ENCODE peak calls at places on chromosomes 13 and 19, in seven cellular contexts. One of them, this sample, is unnamed.

GRCh38 chr13:110308377-110309158 is 1.5 kb downstream of the COL4A2 start:
- DNase-seq in CD8-positive, alpha-beta T cell: no peak
- DNase-seq in lower lobe of right lung: no peak
- DNase-seq in esophagus squamous epithelium: no peak
- DNase-seq in CD4-positive, alpha-beta memory T cell: no peak
- DNase-seq in left lung: peak; percentile 43
- DNase-seq in psoas muscle: no peak
- DNase-seq in this sample: no peak

GRCh38 chr19:46787331-46788100 is 878 bp downstream of the SLC1A5 start:
- DNase-seq in CD8-positive, alpha-beta T cell: no peak
- DNase-seq in lower lobe of right lung: peak; percentile 74
- DNase-seq in esophagus squamous epithelium: no peak
- DNase-seq in CD4-positive, alpha-beta memory T cell: peak; percentile 38
- DNase-seq in left lung: peak; percentile 91
- DNase-seq in psoas muscle: peak; percentile 83
- DNase-seq in this sample: peak; percentile 26

GRCh38 chr13:66532146-66532545 is 698.0 kb downstream of the PCDH9 start:
- DNase-seq in CD8-positive, alpha-beta T cell: no peak
- DNase-seq in lower lobe of right lung: no peak
- DNase-seq in esophagus squamous epithelium: no peak
- DNase-seq in CD4-positive, alpha-beta memory T cell: no peak
- DNase-seq in left lung: no peak
- DNase-seq in psoas muscle: no peak
- DNase-seq in this sample: no peak

GRCh38 chr19:46069841-46070341 is 29.1 kb upstream of the IGFL4 start:
- DNase-seq in CD8-positive, alpha-beta T cell: no peak
- DNase-seq in lower lobe of right lung: no peak
- DNase-seq in esophagus squamous epithelium: no peak
- DNase-seq in CD4-positive, alpha-beta memory T cell: no peak
- DNase-seq in left lung: no peak
- DNase-seq in psoas muscle: no peak
- DNase-seq in this sample: no peak

GRCh38 chr13:97946951-97947588 is 6.4 kb upstream of the IPO5 start:
- DNase-seq in CD8-positive, alpha-beta T cell: no peak
- DNase-seq in lower lobe of right lung: no peak
- DNase-seq in esophagus squamous epithelium: no peak
- DNase-seq in CD4-positive, alpha-beta memory T cell: no peak
- DNase-seq in left lung: no peak
- DNase-seq in psoas muscle: no peak
- DNase-seq in this sample: no peak

GRCh38 chr13:99265823-99266426 is 7.7 kb upstream of the GPR18 start:
- DNase-seq in CD8-positive, alpha-beta T cell: no peak
- DNase-seq in lower lobe of right lung: no peak
- DNase-seq in esophagus squamous epithelium: no peak
- DNase-seq in CD4-positive, alpha-beta memory T cell: peak; percentile 66
- DNase-seq in left lung: no peak
- DNase-seq in psoas muscle: no peak
- DNase-seq in this sample: no peak

GRCh38 chr13:21037656-21038055 is 23.7 kb downstream of the LATS2 start:
- DNase-seq in CD8-positive, alpha-beta T cell: no peak
- DNase-seq in lower lobe of right lung: no peak
- DNase-seq in esophagus squamous epithelium: no peak
- DNase-seq in CD4-positive, alpha-beta memory T cell: no peak
- DNase-seq in left lung: no peak
- DNase-seq in psoas muscle: no peak
- DNase-seq in this sample: no peak

GRCh38 chr13:36298535-36299068 is 988 bp upstream of the CCDC169 start:
- DNase-seq in CD8-positive, alpha-beta T cell: no peak
- DNase-seq in lower lobe of right lung: no peak
- DNase-seq in esophagus squamous epithelium: no peak
- DNase-seq in CD4-positive, alpha-beta memory T cell: no peak
- DNase-seq in left lung: no peak
- DNase-seq in psoas muscle: no peak
- DNase-seq in this sample: no peak

GRCh38 chr19:45455707-45456499 is 11.9 kb upstream of the FOSB start:
- DNase-seq in CD8-positive, alpha-beta T cell: peak; percentile 37
- DNase-seq in lower lobe of right lung: peak; percentile 94
- DNase-seq in esophagus squamous epithelium: no peak
- DNase-seq in CD4-positive, alpha-beta memory T cell: peak; percentile 54
- DNase-seq in left lung: peak; percentile 95
- DNase-seq in psoas muscle: peak; percentile 97
- DNase-seq in this sample: peak; percentile 77

GRCh38 chr13:91482427-91482826 is 84.0 kb downstream of the GPC5 start:
- DNase-seq in CD8-positive, alpha-beta T cell: no peak
- DNase-seq in lower lobe of right lung: no peak
- DNase-seq in esophagus squamous epithelium: no peak
- DNase-seq in CD4-positive, alpha-beta memory T cell: no peak
- DNase-seq in left lung: no peak
- DNase-seq in psoas muscle: no peak
- DNase-seq in this sample: no peak

GRCh38 chr13:95300625-95301134 is 571 bp downstream of the ABCC4 start:
- DNase-seq in CD8-positive, alpha-beta T cell: peak; percentile 31
- DNase-seq in lower lobe of right lung: peak; percentile 76
- DNase-seq in esophagus squamous epithelium: no peak
- DNase-seq in CD4-positive, alpha-beta memory T cell: peak; percentile 20
- DNase-seq in left lung: peak; percentile 85
- DNase-seq in psoas muscle: peak; percentile 66
- DNase-seq in this sample: peak; percentile 24

GRCh38 chr19:49423278-49423984 is at the start of gene PTH2:
- DNase-seq in CD8-positive, alpha-beta T cell: no peak
- DNase-seq in lower lobe of right lung: no peak
- DNase-seq in esophagus squamous epithelium: no peak
- DNase-seq in CD4-positive, alpha-beta memory T cell: no peak
- DNase-seq in left lung: no peak
- DNase-seq in psoas muscle: no peak
- DNase-seq in this sample: no peak

GRCh38 chr19:28701491-28701890 is 511.5 kb downstream of the UQCRFS1 start:
- DNase-seq in CD8-positive, alpha-beta T cell: no peak
- DNase-seq in lower lobe of right lung: no peak
- DNase-seq in esophagus squamous epithelium: no peak
- DNase-seq in CD4-positive, alpha-beta memory T cell: no peak
- DNase-seq in left lung: no peak
- DNase-seq in psoas muscle: no peak
- DNase-seq in this sample: no peak

GRCh38 chr13:112888238-112889111 is 80.5 kb upstream of the MCF2L start:
- DNase-seq in CD8-positive, alpha-beta T cell: no peak
- DNase-seq in lower lobe of right lung: peak; percentile 45
- DNase-seq in esophagus squamous epithelium: no peak
- DNase-seq in CD4-positive, alpha-beta memory T cell: no peak
- DNase-seq in left lung: peak; percentile 67
- DNase-seq in psoas muscle: peak; percentile 41
- DNase-seq in this sample: no peak

GRCh38 chr13:76383671-76384461 is 502.3 kb downstream of the KCTD12 start:
- DNase-seq in CD8-positive, alpha-beta T cell: no peak
- DNase-seq in lower lobe of right lung: no peak
- DNase-seq in esophagus squamous epithelium: no peak
- DNase-seq in CD4-positive, alpha-beta memory T cell: no peak
- DNase-seq in left lung: no peak
- DNase-seq in psoas muscle: no peak
- DNase-seq in this sample: no peak

GRCh38 chr19:10815969-10816635 is 19.9 kb downstream of the TMED1 start:
- DNase-seq in CD8-positive, alpha-beta T cell: no peak
- DNase-seq in lower lobe of right lung: no peak
- DNase-seq in esophagus squamous epithelium: no peak
- DNase-seq in CD4-positive, alpha-beta memory T cell: no peak
- DNase-seq in left lung: peak; percentile 67
- DNase-seq in psoas muscle: no peak
- DNase-seq in this sample: no peak
- H3K4me3 ChIP-seq in CD8-positive, alpha-beta T cell: no peak overlapping the region
- H3K4me3 ChIP-seq in lower lobe of right lung: peak overlapping the region; percentile 48
- H3K4me3 ChIP-seq in esophagus squamous epithelium: peak overlapping the region; percentile 36
- H3K4me3 ChIP-seq in CD4-positive, alpha-beta memory T cell: no peak overlapping the region
- H3K4me3 ChIP-seq in left lung: peak overlapping the region; percentile 35
- H3K4me3 ChIP-seq in psoas muscle: peak overlapping the region; percentile 53
- H3K4me3 ChIP-seq in this sample: no peak overlapping the region

DNA sequence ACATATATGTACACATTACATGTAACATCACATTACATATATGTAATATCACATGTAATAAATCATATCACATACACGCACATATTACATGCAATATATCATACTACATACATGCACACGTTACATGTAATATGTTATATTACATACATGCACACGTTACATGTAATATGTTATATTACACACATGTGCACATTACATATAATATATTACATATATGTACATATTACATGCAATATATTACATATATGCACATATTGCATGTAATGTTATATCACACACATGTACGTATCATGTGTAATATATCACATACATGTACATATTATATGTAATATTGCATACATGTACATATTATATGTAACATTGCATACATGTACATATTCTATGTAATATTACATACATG is 77.6 kb downstream of the GADD45B start:
- DNase-seq in CD8-positive, alpha-beta T cell: no peak
- DNase-seq in lower lobe of right lung: no peak
- DNase-seq in esophagus squamous epithelium: no peak
- DNase-seq in CD4-positive, alpha-beta memory T cell: no peak
- DNase-seq in left lung: no peak
- DNase-seq in psoas muscle: no peak
- DNase-seq in this sample: no peak
- H3K4me1 ChIP-seq in CD8-positive, alpha-beta T cell: peaks cover 12% of the 10 kb centered on the region
- H3K4me1 ChIP-seq in lower lobe of right lung: peaks cover 37% of the 10 kb centered on the region
- H3K4me1 ChIP-seq in esophagus squamous epithelium: peaks cover 11% of the 10 kb centered on the region
- H3K4me1 ChIP-seq in CD4-positive, alpha-beta memory T cell: peaks cover 24% of the 10 kb centered on the region
- H3K4me1 ChIP-seq in left lung: peaks cover 8% of the 10 kb centered on the region
- H3K4me1 ChIP-seq in psoas muscle: peaks cover 12% of the 10 kb centered on the region
- H3K4me1 ChIP-seq in this sample: peaks cover 11% of the 10 kb centered on the region

DNA sequence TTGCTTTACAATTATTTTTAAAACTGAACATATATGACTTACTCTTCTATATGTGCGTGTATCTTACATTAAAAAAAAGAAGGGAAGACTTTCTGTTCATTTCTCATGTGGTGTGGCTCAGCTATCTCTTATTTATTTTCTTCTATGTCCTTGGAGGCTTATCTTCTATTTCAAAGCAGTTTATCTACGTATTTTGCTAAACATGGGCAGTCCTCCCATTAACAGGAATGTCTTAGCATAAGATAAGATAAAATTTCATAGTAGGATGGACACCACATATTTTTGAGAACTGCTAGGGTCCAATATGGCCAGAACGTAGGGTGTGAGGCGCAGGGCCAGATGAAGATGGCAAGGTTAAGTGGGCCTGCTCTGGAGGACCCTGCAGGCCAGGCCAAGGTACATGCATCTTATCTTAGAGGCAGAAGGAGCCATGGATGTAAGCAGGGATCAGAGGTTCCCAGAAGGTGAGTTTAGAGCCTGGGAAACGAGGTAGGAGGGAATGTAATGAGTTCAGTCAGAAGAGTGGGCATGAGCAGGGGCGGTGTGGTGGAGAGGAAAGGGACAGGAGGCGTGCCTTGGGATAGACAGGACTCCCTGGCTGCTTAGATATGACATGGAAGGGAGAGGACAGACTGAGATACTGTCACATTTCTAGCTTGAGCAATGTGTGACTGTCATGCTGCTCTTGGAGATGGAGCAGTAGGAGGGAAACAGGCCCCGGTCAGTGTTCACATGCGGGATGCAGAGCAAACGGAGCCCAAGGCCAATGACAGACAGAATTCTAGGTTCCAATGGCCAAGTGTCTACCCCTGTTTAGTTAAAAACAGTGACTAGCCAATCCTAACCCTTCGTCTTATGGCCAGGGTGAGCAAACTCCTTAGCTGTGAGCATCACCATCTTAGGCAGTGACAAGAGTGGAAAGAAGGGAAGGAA is 68.6 kb upstream of the MEDAG start:
- DNase-seq in CD8-positive, alpha-beta T cell: no peak
- DNase-seq in lower lobe of right lung: no peak
- DNase-seq in esophagus squamous epithelium: no peak
- DNase-seq in CD4-positive, alpha-beta memory T cell: no peak
- DNase-seq in left lung: no peak
- DNase-seq in psoas muscle: no peak
- DNase-seq in this sample: no peak
- H3K27ac ChIP-seq in CD8-positive, alpha-beta T cell: no peak overlapping the region
- H3K27ac ChIP-seq in lower lobe of right lung: no peak overlapping the region
- H3K27ac ChIP-seq in esophagus squamous epithelium: no peak overlapping the region
- H3K27ac ChIP-seq in CD4-positive, alpha-beta memory T cell: no peak overlapping the region
- H3K27ac ChIP-seq in left lung: no peak overlapping the region
- H3K27ac ChIP-seq in psoas muscle: no peak overlapping the region
- H3K27ac ChIP-seq in this sample: no peak overlapping the region

GRCh38 chr19:41845001-41845050 is at the start of gene DMRTC2:
- DNase-seq in CD8-positive, alpha-beta T cell: no peak
- DNase-seq in lower lobe of right lung: no peak
- DNase-seq in esophagus squamous epithelium: no peak
- DNase-seq in CD4-positive, alpha-beta memory T cell: no peak
- DNase-seq in left lung: no peak
- DNase-seq in psoas muscle: no peak
- DNase-seq in this sample: no peak

GRCh38 chr19:41849067-41849466 is 4.2 kb downstream of the DMRTC2 start:
- DNase-seq in CD8-positive, alpha-beta T cell: no peak
- DNase-seq in lower lobe of right lung: no peak
- DNase-seq in esophagus squamous epithelium: no peak
- DNase-seq in CD4-positive, alpha-beta memory T cell: no peak
- DNase-seq in left lung: no peak
- DNase-seq in psoas muscle: no peak
- DNase-seq in this sample: no peak

GRCh38 chr19:41848666-41849065 is 3.8 kb downstream of the DMRTC2 start:
- DNase-seq in CD8-positive, alpha-beta T cell: no peak
- DNase-seq in lower lobe of right lung: no peak
- DNase-seq in esophagus squamous epithelium: no peak
- DNase-seq in CD4-positive, alpha-beta memory T cell: no peak
- DNase-seq in left lung: no peak
- DNase-seq in psoas muscle: no peak
- DNase-seq in this sample: no peak

GRCh38 chr19:41845051-41845590 is 279 bp downstream of the DMRTC2 start:
- DNase-seq in CD8-positive, alpha-beta T cell: no peak
- DNase-seq in lower lobe of right lung: no peak
- DNase-seq in esophagus squamous epithelium: no peak
- DNase-seq in CD4-positive, alpha-beta memory T cell: no peak
- DNase-seq in left lung: no peak
- DNase-seq in psoas muscle: no peak
- DNase-seq in this sample: no peak

GRCh38 chr19:41847351-41848105 is 2.7 kb downstream of the DMRTC2 start:
- DNase-seq in CD8-positive, alpha-beta T cell: no peak
- DNase-seq in lower lobe of right lung: no peak
- DNase-seq in esophagus squamous epithelium: no peak
- DNase-seq in CD4-positive, alpha-beta memory T cell: no peak
- DNase-seq in left lung: no peak
- DNase-seq in psoas muscle: no peak
- DNase-seq in this sample: no peak
- H3K4me3 ChIP-seq in CD8-positive, alpha-beta T cell: no peak overlapping the region
- H3K4me3 ChIP-seq in lower lobe of right lung: no peak overlapping the region
- H3K4me3 ChIP-seq in esophagus squamous epithelium: no peak overlapping the region
- H3K4me3 ChIP-seq in CD4-positive, alpha-beta memory T cell: no peak overlapping the region
- H3K4me3 ChIP-seq in left lung: no peak overlapping the region
- H3K4me3 ChIP-seq in psoas muscle: no peak overlapping the region
- H3K4me3 ChIP-seq in this sample: no peak overlapping the region